ENCODE peak calls at places on chromosomes 5 and 9, in five cellular contexts. A, B, O, J and W are unnamed samples.

GRCh38 chr5:123997354-123998215 is 485.6 kb downstream of the CSNK1G3 start:
- DNase-seq in A (no peak), O (no peak), B (no peak), J (no peak), W (no peak)

GRCh38 chr9:132560604-132561304 is 21.7 kb upstream of the BARHL1 start:
- DNase-seq in O (no peak), A (no peak), J (no peak), B (no peak), W (no peak)

GRCh38 chr5:176823076-176823481 is 12.7 kb downstream of the UNC5A start:
- DNase-seq in A (no peak), O (no peak), J (no peak), B (no peak), W (no peak)

GRCh38 chr5:172541764-172542120 is 87.4 kb upstream of the SH3PXD2B start:
- DNase-seq in B (no peak), A (no peak), O (no peak), J (no peak), W (no peak)

GRCh38 chr9:37938121-37938906 is 34.4 kb upstream of the SLC25A51 start:
- DNase-seq in A (no peak), O (no peak), B (peak; percentile 50), J (no peak), W (peak; percentile 28)

GRCh38 chr9:87713278-87713989 is 12.5 kb upstream of the CTSL start:
- DNase-seq in J (no peak), O (peak; percentile 62), A (no peak), B (no peak), W (peak; percentile 19)

GRCh38 chr5:163529698-163530097 is 24.3 kb downstream of the MAT2B start:
- DNase-seq in J (no peak), O (peak; percentile 30), B (no peak), A (no peak), W (no peak)

GRCh38 chr9:135225619-135226228 is 138.3 kb downstream of the OLFM1 start:
- DNase-seq in A (no peak), O (no peak), J (no peak), B (no peak), W (no peak)

GRCh38 chr9:109171926-109172325 is 4.9 kb upstream of the FRRS1L start:
- DNase-seq in A (no peak), B (no peak), J (no peak), O (no peak), W (no peak)

GRCh38 chr9:89329917-89330316 is 11.6 kb downstream of the SECISBP2 start:
- DNase-seq in O (no peak), B (no peak), A (no peak), J (no peak), W (no peak)

GRCh38 chr9:108634669-108635462 is 220.9 kb downstream of the ACTL7B start:
- DNase-seq in J (no peak), B (no peak), A (no peak), O (no peak), W (no peak)

GRCh38 chr9:117796681-117797080 is 92.5 kb downstream of the TLR4 start:
- DNase-seq in J (no peak), O (no peak), A (no peak), B (no peak), W (no peak)

GRCh38 chr5:132176987-132177386 is 50.7 kb downstream of the P4HA2 start:
- DNase-seq in B (no peak), J (no peak), O (no peak), A (peak; percentile 8), W (no peak)

GRCh38 chr5:132010645-132011560 is 555 bp downstream of the ACSL6 start:
- DNase-seq in J (no peak), A (no peak), B (no peak), O (no peak), W (no peak)

GRCh38 chr9:35538361-35539234 is 48.7 kb downstream of the RUSC2 start:
- DNase-seq in B (peak; percentile 59), A (no peak), J (no peak), O (no peak), W (no peak)

GRCh38 chr9:92295827-92296258 is 2.3 kb upstream of the IARS1 start:
- DNase-seq in B (no peak), J (no peak), A (no peak), O (no peak), W (peak; percentile 10)

GRCh38 chr9:89425921-89426388 is 72.0 kb downstream of the SEMA4D start:
- DNase-seq in B (no peak), A (no peak), J (no peak), O (no peak), W (no peak)

GRCh38 chr5:157197088-157197487 is 16.4 kb downstream of the ITK start:
- DNase-seq in J (no peak), A (no peak), B (no peak), O (no peak), W (no peak)
- TF ChIP-seq SUZ12 in J (no peak), A (no peak), B (no peak), O (no peak), W (no peak)

GRCh38 chr9:20558609-20559016 is 63.7 kb downstream of the MLLT3 start:
- DNase-seq in A (no peak), J (peak; percentile 3), B (no peak), O (no peak), W (no peak)
- TF ChIP-seq SUZ12 in A (no peak), J (no peak), B (no peak), O (no peak), W (no peak)

GRCh38 chr5:151159649-151160373 is 2.2 kb upstream of the ANXA6 start:
- DNase-seq in A (no peak), O (peak; percentile 39), J (no peak), B (no peak), W (no peak)
- TF ChIP-seq SUZ12 in A (no peak), O (no peak), J (no peak), B (no peak), W (no peak)

DNA sequence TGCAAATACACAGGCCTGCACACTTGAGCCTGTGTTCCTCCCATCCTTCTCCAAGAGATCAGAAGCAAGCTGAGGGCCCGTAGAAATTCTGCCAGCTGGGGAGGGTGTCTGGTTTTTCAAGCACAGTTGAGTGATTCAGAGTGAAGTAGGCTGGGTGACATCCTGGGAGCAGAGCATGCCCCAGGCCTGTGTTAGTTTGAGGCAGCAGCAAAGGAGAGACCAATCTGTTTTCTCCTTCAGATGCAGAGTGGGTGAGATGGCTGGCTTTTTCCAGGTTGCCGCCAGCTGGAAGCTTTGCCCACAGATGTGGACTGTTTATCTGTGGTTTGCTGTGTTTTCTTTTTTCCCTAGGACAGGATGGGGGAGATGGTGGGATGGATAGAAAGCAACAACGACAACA is 63.1 kb downstream of the RCL1 start:
- DNase-seq in O (no peak), B (no peak), J (no peak), A (no peak), W (no peak)
- TF ChIP-seq SUZ12 in O (no peak), B (no peak), J (no peak), A (no peak), W (no peak)